ENCODE peak calls at places on chromosomes 4 and X, in nine cellular contexts. One of them, this sample, is unnamed.

GRCh38 chr4:46445689-46446339 is 55.9 kb upstream of the GABRA2 start:
- DNase-seq in kidney: no peak
- DNase-seq in AG10803: no peak
- DNase-seq in thyroid gland: no peak
- DNase-seq in tibial nerve: no peak
- DNase-seq in uterus: no peak
- DNase-seq in mesothelial cell of epicardium: no peak
- DNase-seq in activated B cell treated with CpG ODN at 0.5 μM for 24 hours: no peak
- DNase-seq in HFFc6: no peak
- DNase-seq in this sample: no peak

GRCh38 chr4:37268311-37268710 is 23.8 kb downstream of the NWD2 start:
- DNase-seq in HFFc6: no peak
- DNase-seq in activated B cell treated with CpG ODN at 0.5 μM for 24 hours: no peak
- DNase-seq in kidney: no peak
- DNase-seq in thyroid gland: no peak
- DNase-seq in AG10803: no peak
- DNase-seq in mesothelial cell of epicardium: no peak
- DNase-seq in uterus: no peak
- DNase-seq in tibial nerve: no peak
- DNase-seq in this sample: no peak

GRCh38 chrX:40085714-40086113 is 12.0 kb downstream of the BCOR start:
- DNase-seq in mesothelial cell of epicardium: no peak
- DNase-seq in HFFc6: no peak
- DNase-seq in activated B cell treated with CpG ODN at 0.5 μM for 24 hours: no peak
- DNase-seq in kidney: no peak
- DNase-seq in AG10803: no peak
- DNase-seq in tibial nerve: no peak
- DNase-seq in thyroid gland: peak; percentile 64
- DNase-seq in uterus: no peak
- DNase-seq in this sample: no peak

GRCh38 chrX:129659137-129659536 is 4.4 kb upstream of the APLN start:
- DNase-seq in HFFc6: no peak
- DNase-seq in tibial nerve: no peak
- DNase-seq in activated B cell treated with CpG ODN at 0.5 μM for 24 hours: no peak
- DNase-seq in mesothelial cell of epicardium: no peak
- DNase-seq in kidney: no peak
- DNase-seq in uterus: no peak
- DNase-seq in AG10803: no peak
- DNase-seq in thyroid gland: no peak
- DNase-seq in this sample: no peak

GRCh38 chrX:153495362-153495751 is 577 bp downstream of the BGN start:
- DNase-seq in activated B cell treated with CpG ODN at 0.5 μM for 24 hours: no peak
- DNase-seq in mesothelial cell of epicardium: no peak
- DNase-seq in thyroid gland: peak; percentile 31
- DNase-seq in AG10803: no peak
- DNase-seq in uterus: peak; percentile 37
- DNase-seq in tibial nerve: no peak
- DNase-seq in kidney: no peak
- DNase-seq in HFFc6: peak; percentile 46
- DNase-seq in this sample: no peak

GRCh38 chr4:47368211-47368610 is 95.3 kb downstream of the COMMD8 start:
- DNase-seq in activated B cell treated with CpG ODN at 0.5 μM for 24 hours: no peak
- DNase-seq in tibial nerve: no peak
- DNase-seq in HFFc6: no peak
- DNase-seq in AG10803: no peak
- DNase-seq in mesothelial cell of epicardium: no peak
- DNase-seq in uterus: no peak
- DNase-seq in thyroid gland: no peak
- DNase-seq in kidney: no peak
- DNase-seq in this sample: no peak

GRCh38 chr4:175386776-175387507 is 425.1 kb downstream of the GPM6A start:
- DNase-seq in uterus: no peak
- DNase-seq in mesothelial cell of epicardium: no peak
- DNase-seq in HFFc6: no peak
- DNase-seq in activated B cell treated with CpG ODN at 0.5 μM for 24 hours: no peak
- DNase-seq in kidney: no peak
- DNase-seq in AG10803: no peak
- DNase-seq in thyroid gland: no peak
- DNase-seq in tibial nerve: no peak
- DNase-seq in this sample: no peak

GRCh38 chr4:100644150-100644549 is 126.3 kb upstream of the EMCN start:
- DNase-seq in mesothelial cell of epicardium: no peak
- DNase-seq in tibial nerve: no peak
- DNase-seq in thyroid gland: no peak
- DNase-seq in AG10803: no peak
- DNase-seq in uterus: no peak
- DNase-seq in activated B cell treated with CpG ODN at 0.5 μM for 24 hours: no peak
- DNase-seq in kidney: no peak
- DNase-seq in HFFc6: no peak
- DNase-seq in this sample: no peak

GRCh38 chr4:99301376-99302164 is 10.8 kb upstream of the ADH1A start:
- DNase-seq in HFFc6: no peak
- DNase-seq in AG10803: peak; percentile 84
- DNase-seq in thyroid gland: no peak
- DNase-seq in uterus: peak; percentile 22
- DNase-seq in tibial nerve: no peak
- DNase-seq in mesothelial cell of epicardium: no peak
- DNase-seq in activated B cell treated with CpG ODN at 0.5 μM for 24 hours: no peak
- DNase-seq in kidney: no peak
- DNase-seq in this sample: no peak

GRCh38 chrX:51336584-51336983 is 4.0 kb downstream of the NUDT10 start:
- DNase-seq in tibial nerve: peak; percentile 5
- DNase-seq in thyroid gland: peak; percentile 14
- DNase-seq in kidney: no peak
- DNase-seq in activated B cell treated with CpG ODN at 0.5 μM for 24 hours: no peak
- DNase-seq in AG10803: peak; percentile 40
- DNase-seq in HFFc6: peak; percentile 9
- DNase-seq in uterus: peak; percentile 27
- DNase-seq in mesothelial cell of epicardium: no peak
- DNase-seq in this sample: no peak

GRCh38 chrX:149275836-149276235 is 229.3 kb downstream of the IDS start:
- DNase-seq in mesothelial cell of epicardium: no peak
- DNase-seq in activated B cell treated with CpG ODN at 0.5 μM for 24 hours: no peak
- DNase-seq in kidney: no peak
- DNase-seq in thyroid gland: peak; percentile 5
- DNase-seq in HFFc6: no peak
- DNase-seq in tibial nerve: no peak
- DNase-seq in uterus: no peak
- DNase-seq in AG10803: peak; percentile 23
- DNase-seq in this sample: no peak

GRCh38 chr4:59759082-59759825 is 1440.9 kb upstream of the ADGRL3 start:
- DNase-seq in HFFc6: no peak
- DNase-seq in kidney: peak; percentile 36
- DNase-seq in mesothelial cell of epicardium: no peak
- DNase-seq in thyroid gland: no peak
- DNase-seq in uterus: no peak
- DNase-seq in AG10803: no peak
- DNase-seq in activated B cell treated with CpG ODN at 0.5 μM for 24 hours: no peak
- DNase-seq in tibial nerve: no peak
- DNase-seq in this sample: no peak

GRCh38 chrX:98523521-98523920 is 1639.8 kb downstream of the RPA4 start:
- DNase-seq in thyroid gland: no peak
- DNase-seq in uterus: no peak
- DNase-seq in HFFc6: no peak
- DNase-seq in activated B cell treated with CpG ODN at 0.5 μM for 24 hours: no peak
- DNase-seq in tibial nerve: no peak
- DNase-seq in AG10803: no peak
- DNase-seq in kidney: no peak
- DNase-seq in mesothelial cell of epicardium: no peak
- DNase-seq in this sample: no peak

GRCh38 chrX:57070185-57070984 is 51.0 kb downstream of the SPIN2B start:
- DNase-seq in uterus: no peak
- DNase-seq in thyroid gland: no peak
- DNase-seq in AG10803: no peak
- DNase-seq in HFFc6: no peak
- DNase-seq in activated B cell treated with CpG ODN at 0.5 μM for 24 hours: no peak
- DNase-seq in kidney: peak; percentile 49
- DNase-seq in mesothelial cell of epicardium: no peak
- DNase-seq in tibial nerve: no peak
- DNase-seq in this sample: no peak

DNA sequence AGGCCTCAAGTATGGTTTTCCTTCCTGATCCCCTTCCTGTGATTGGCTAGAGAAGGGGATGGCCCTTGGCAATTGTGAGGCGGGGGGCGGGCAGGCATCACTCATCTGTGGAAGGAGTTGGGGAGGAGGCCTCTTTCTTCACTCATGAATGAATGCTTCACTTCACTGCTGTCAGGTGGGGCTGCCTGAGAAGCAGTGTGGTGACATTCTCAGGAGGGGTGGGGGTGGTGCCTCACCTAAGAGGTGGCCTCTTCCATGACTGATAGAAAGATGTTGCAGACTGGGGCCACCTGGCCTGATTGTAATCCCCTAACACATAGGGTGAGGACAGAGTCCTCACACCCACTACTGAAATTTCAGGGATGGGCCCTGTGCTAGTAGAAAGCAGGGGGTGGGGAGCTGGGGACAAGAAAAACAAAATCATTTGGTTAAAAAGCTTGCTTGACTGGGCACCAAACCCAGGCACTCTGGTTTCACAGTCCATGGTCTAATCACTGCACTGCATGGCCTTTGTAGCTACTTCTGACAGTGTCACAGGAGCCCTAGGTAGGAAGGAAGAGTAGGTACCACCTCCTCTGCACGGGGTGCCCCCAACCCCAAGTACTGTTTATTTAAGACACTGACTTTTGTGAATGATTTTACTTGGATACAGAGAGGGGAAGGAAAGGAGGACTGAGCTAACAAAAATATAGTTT is 5.6 kb upstream of the HOPX start:
- DNase-seq in AG10803: no peak
- DNase-seq in HFFc6: no peak
- DNase-seq in uterus: no peak
- DNase-seq in activated B cell treated with CpG ODN at 0.5 μM for 24 hours: no peak
- DNase-seq in mesothelial cell of epicardium: no peak
- DNase-seq in tibial nerve: no peak
- DNase-seq in kidney: no peak
- DNase-seq in thyroid gland: no peak
- DNase-seq in this sample: no peak
- TF ChIP-seq CTCF in AG10803: no peak
- TF ChIP-seq CTCF in HFFc6: no peak
- TF ChIP-seq CTCF in uterus: no peak
- TF ChIP-seq CTCF in activated B cell treated with CpG ODN at 0.5 μM for 24 hours: no peak
- TF ChIP-seq CTCF in mesothelial cell of epicardium: no peak
- TF ChIP-seq CTCF in tibial nerve: no peak
- TF ChIP-seq CTCF in kidney: no peak
- TF ChIP-seq CTCF in thyroid gland: no peak
- TF ChIP-seq CTCF in this sample: no peak

DNA sequence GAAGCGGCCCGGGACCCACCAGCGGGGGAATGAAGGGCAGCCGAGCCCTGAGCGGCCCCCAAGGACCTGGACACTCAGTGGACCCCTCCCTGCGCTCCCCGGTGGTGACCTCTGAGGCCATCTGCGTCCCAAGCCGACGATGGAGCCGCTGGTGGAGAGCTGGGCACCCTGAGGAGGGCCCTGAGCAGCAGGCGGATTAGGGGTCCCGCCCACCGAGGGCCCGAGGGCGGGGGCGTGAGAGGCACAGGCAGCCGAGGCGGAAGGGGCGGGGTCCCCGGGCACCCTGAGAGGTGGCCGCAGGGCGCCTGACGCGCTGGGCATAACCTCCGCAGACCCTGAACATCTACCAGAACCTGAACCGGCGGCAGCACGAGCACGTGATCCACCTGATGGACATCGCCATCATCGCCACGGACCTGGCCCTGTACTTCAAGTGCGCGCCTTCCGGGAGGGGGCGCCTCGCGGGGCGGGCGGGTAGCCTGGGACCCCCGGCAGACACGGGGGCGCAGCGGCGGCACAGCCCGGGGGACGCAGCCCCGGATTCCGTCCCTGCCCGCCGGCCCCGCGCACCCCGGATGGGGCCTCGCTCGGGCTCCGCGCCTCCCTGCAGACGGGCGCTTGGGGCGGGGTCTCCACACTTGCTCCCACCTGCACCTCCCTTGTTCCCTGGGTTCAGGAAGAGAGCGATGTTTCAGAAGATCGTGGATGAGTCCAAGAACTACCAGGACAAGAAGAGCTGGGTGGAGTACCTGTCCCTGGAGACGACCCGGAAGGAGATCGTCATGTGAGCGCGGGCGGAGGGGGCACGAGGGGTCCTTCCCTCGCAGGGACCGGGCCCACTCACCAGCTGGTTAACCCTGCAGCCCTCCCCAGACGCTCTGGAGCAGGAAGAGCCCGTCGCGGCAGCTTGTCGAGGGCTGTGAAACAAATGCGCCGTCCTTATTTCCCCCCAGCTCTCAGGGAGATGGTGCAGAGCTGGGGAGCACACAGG is 10.3 kb downstream of the ATP5ME start:
- DNase-seq in uterus: no peak
- DNase-seq in thyroid gland: peak; percentile 83
- DNase-seq in kidney: peak; percentile 88
- DNase-seq in activated B cell treated with CpG ODN at 0.5 μM for 24 hours: peak; percentile 69
- DNase-seq in HFFc6: no peak
- DNase-seq in tibial nerve: no peak
- DNase-seq in AG10803: no peak
- DNase-seq in mesothelial cell of epicardium: no peak
- DNase-seq in this sample: peak; percentile 48
- TF ChIP-seq CTCF in uterus: no peak
- TF ChIP-seq CTCF in thyroid gland: no peak
- TF ChIP-seq CTCF in kidney: no peak
- TF ChIP-seq CTCF in activated B cell treated with CpG ODN at 0.5 μM for 24 hours: no peak
- TF ChIP-seq CTCF in HFFc6: no peak
- TF ChIP-seq CTCF in tibial nerve: no peak
- TF ChIP-seq CTCF in AG10803: no peak
- TF ChIP-seq CTCF in mesothelial cell of epicardium: no peak
- TF ChIP-seq CTCF in this sample: no peak

DNA sequence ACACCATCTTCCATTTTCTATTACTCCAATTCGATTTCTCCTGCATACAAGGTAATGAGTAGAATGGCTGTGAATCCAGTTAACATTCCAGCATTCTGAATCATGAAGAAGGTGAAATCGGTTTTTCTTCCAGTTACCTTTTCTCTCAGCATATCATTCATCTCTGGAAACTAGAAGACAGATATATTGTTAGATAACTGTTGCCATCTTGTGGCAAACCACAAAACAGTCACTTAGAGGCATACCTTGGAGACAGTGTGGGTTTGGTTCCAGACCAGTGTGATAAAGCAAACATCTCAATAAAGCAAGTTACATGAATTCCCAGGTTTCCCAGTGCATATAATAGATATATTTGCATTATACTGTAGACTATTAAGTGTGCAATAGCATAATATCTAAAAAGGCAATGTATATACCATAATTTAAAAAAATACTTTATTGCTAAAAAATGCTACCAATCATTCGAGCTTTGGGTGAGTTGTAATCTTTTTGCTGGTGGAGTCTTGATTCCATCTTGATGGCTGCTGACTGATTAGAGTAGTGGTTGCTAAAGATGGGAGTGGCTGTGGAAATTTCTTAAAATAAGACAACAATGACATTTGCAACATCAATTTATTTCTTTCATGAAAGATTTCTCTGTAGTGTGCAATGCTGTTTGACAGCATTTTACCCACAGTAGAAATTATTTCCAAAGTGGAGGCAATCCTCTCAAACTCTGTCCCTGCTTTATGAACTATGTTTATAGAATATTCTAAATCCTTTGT is 82.1 kb downstream of the SLC39A8 start:
- DNase-seq in mesothelial cell of epicardium: no peak
- DNase-seq in tibial nerve: peak; percentile 35
- DNase-seq in AG10803: peak; percentile 44
- DNase-seq in HFFc6: peak; percentile 51
- DNase-seq in kidney: no peak
- DNase-seq in uterus: no peak
- DNase-seq in activated B cell treated with CpG ODN at 0.5 μM for 24 hours: no peak
- DNase-seq in thyroid gland: no peak
- DNase-seq in this sample: no peak
- TF ChIP-seq CTCF in mesothelial cell of epicardium: peak; percentile 53
- TF ChIP-seq CTCF in tibial nerve: peak; percentile 64
- TF ChIP-seq CTCF in AG10803: peak; percentile 65
- TF ChIP-seq CTCF in HFFc6: peak; percentile 77
- TF ChIP-seq CTCF in kidney: peak; percentile 43
- TF ChIP-seq CTCF in uterus: peak; percentile 17
- TF ChIP-seq CTCF in activated B cell treated with CpG ODN at 0.5 μM for 24 hours: peak; percentile 25
- TF ChIP-seq CTCF in thyroid gland: no peak
- TF ChIP-seq CTCF in this sample: no peak

GRCh38 chrX:38620623-38621022 is 59.3 kb downstream of the TSPAN7 start:
- DNase-seq in tibial nerve: no peak
- DNase-seq in kidney: no peak
- DNase-seq in uterus: no peak
- DNase-seq in mesothelial cell of epicardium: no peak
- DNase-seq in AG10803: no peak
- DNase-seq in activated B cell treated with CpG ODN at 0.5 μM for 24 hours: no peak
- DNase-seq in HFFc6: no peak
- DNase-seq in thyroid gland: no peak
- DNase-seq in this sample: no peak
- TF ChIP-seq CTCF in tibial nerve: no peak
- TF ChIP-seq CTCF in kidney: no peak
- TF ChIP-seq CTCF in uterus: no peak
- TF ChIP-seq CTCF in mesothelial cell of epicardium: no peak
- TF ChIP-seq CTCF in AG10803: no peak
- TF ChIP-seq CTCF in activated B cell treated with CpG ODN at 0.5 μM for 24 hours: no peak
- TF ChIP-seq CTCF in HFFc6: no peak
- TF ChIP-seq CTCF in thyroid gland: no peak
- TF ChIP-seq CTCF in this sample: no peak